ENCODE peak calls at places on chromosomes 7 and 10, in five cellular contexts. L is keratinocyte, U is fibroblast of mammary gland, Z is A673, O is fibroblast of lung. C is an unnamed sample.

GRCh38 chr7:117857718-117858117 is 15.5 kb downstream of the CTTNBP2 start:
- DNase-seq in L (no peak), U (no peak), Z (no peak), O (no peak), C (no peak)

GRCh38 chr7:55140221-55140980 is 121.6 kb downstream of the EGFR start:
- DNase-seq in L (no peak), U (peak), Z (no peak), O (peak), C (peak)

GRCh38 chr10:35668865-35669650 is 27.0 kb upstream of the FZD8 start:
- DNase-seq in L (no peak), U (no peak), Z (no peak), O (no peak), C (no peak)

GRCh38 chr7:55130079-55130476 is 111.3 kb downstream of the EGFR start:
- DNase-seq in L (no peak), U (peak), Z (no peak), O (peak), C (peak)

GRCh38 chr7:142871260-142872105 is 14.1 kb downstream of the TRPV6 start:
- DNase-seq in L (no peak), U (no peak), Z (no peak), O (no peak), C (no peak)

GRCh38 chr7:130912086-130912909 is 178.3 kb upstream of the KLF14 start:
- DNase-seq in L (no peak), U (peak), Z (no peak), O (peak), C (peak)

GRCh38 chr10:84214612-84215235 is 10.6 kb downstream of the LRIT2 start:
- DNase-seq in L (no peak), U (no peak), Z (peak), O (no peak), C (no peak)

GRCh38 chr10:128506423-128506822 is 380.2 kb upstream of the MKI67 start:
- DNase-seq in L (no peak), U (no peak), Z (no peak), O (no peak), C (no peak)

GRCh38 chr10:76359001-76359400 is 927.6 kb downstream of the LRMDA start:
- DNase-seq in L (no peak), U (peak), Z (no peak), O (no peak), C (no peak)

GRCh38 chr10:71613303-71613777 is 106.2 kb downstream of the C10orf105 start:
- DNase-seq in L (no peak), U (peak), Z (no peak), O (peak), C (no peak)

GRCh38 chr7:126606331-126606730 is 646.4 kb downstream of the GRM8 start:
- DNase-seq in L (no peak), U (no peak), Z (no peak), O (no peak), C (no peak)

GRCh38 chr7:134174797-134175261 is 47.7 kb downstream of the LRGUK start:
- DNase-seq in L (peak), U (peak), Z (peak), O (peak), C (peak)

GRCh38 chr10:86821600-86821999 is 65.2 kb downstream of the BMPR1A start:
- DNase-seq in L (no peak), U (peak), Z (no peak), O (peak), C (no peak)

GRCh38 chr10:7397049-7397448 is 13.8 kb downstream of the SFMBT2 start:
- DNase-seq in L (no peak), U (peak), Z (no peak), O (no peak), C (no peak)

GRCh38 chr7:1019255-1019785 is 25.0 kb upstream of the GPR146 start:
- DNase-seq in L (no peak), U (no peak), Z (no peak), O (no peak), C (no peak)

GRCh38 chr10:133161486-133162051 is 1.6 kb downstream of the KNDC1 start:
- DNase-seq in L (no peak), U (no peak), Z (no peak), O (no peak), C (no peak)

GRCh38 chr10:49837096-49837495 is 75.0 kb upstream of the OGDHL start:
- DNase-seq in L (no peak), U (peak), Z (peak), O (peak), C (no peak)

GRCh38 chr7:77348371-77348813 is 67.8 kb downstream of the GSAP start:
- DNase-seq in L (no peak), U (peak), Z (no peak), O (peak), C (peak)

GRCh38 chr7:29858080-29858951 is 52.0 kb downstream of the WIPF3 start:
- DNase-seq in L (no peak), U (no peak), Z (peak), O (no peak), C (no peak)

GRCh38 chr10:14660872-14661271 is 113.8 kb downstream of the FAM107B start:
- DNase-seq in L (no peak), U (no peak), Z (no peak), O (no peak), C (no peak)

GRCh38 chr10:97724341-97724941 is 10.9 kb downstream of the MARVELD1 start:
- DNase-seq in L (no peak), U (peak), Z (no peak), O (peak), C (peak)

GRCh38 chr10:71090330-71090729 is 122.0 kb upstream of the UNC5B start:
- DNase-seq in L (no peak), U (no peak), Z (no peak), O (no peak), C (no peak)

GRCh38 chr7:42123716-42124115 is 113.3 kb downstream of the GLI3 start:
- DNase-seq in L (no peak), U (no peak), Z (no peak), O (no peak), C (no peak)

GRCh38 chr7:47941136-47941844 is 7.0 kb downstream of the PKD1L1 start:
- DNase-seq in L (no peak), U (peak), Z (peak), O (peak), C (peak)

GRCh38 chr7:11833431-11833830 is 1.4 kb upstream of the THSD7A start:
- DNase-seq in L (no peak), U (no peak), Z (peak), O (no peak), C (no peak)
- H3K4me3 ChIP-seq in L (no peak), U (no peak), Z (no peak), O (no peak), C (no peak)

GRCh38 chr10:123433539-123433938 is 232.6 kb upstream of the GPR26 start:
- DNase-seq in L (no peak), U (no peak), Z (no peak), O (no peak), C (no peak)

GRCh38 chr10:123434435-123435039 is 231.6 kb upstream of the GPR26 start:
- DNase-seq in L (no peak), U (no peak), Z (no peak), O (no peak), C (no peak)

GRCh38 chr10:123427386-123427785 is 238.8 kb upstream of the GPR26 start:
- DNase-seq in L (no peak), U (no peak), Z (peak), O (no peak), C (no peak)

GRCh38 chr10:123428302-123428701 is 237.9 kb upstream of the GPR26 start:
- DNase-seq in L (no peak), U (no peak), Z (no peak), O (no peak), C (no peak)

GRCh38 chr10:123429631-123430257 is 236.4 kb upstream of the GPR26 start:
- DNase-seq in L (no peak), U (no peak), Z (peak), O (no peak), C (no peak)
- H3K4me3 ChIP-seq in L (no peak), U (no peak), Z (no peak), O (no peak), C (no peak)

GRCh38 chr7:27160546-27161213 is 4.2 kb upstream of the HOXA7 start:
- DNase-seq in L (no peak), U (peak), Z (peak), O (peak), C (peak)

GRCh38 chr7:27157717-27158431 is 1.4 kb upstream of the HOXA7 start:
- DNase-seq in L (no peak), U (no peak), Z (no peak), O (no peak), C (no peak)

GRCh38 chr7:27158436-27159277 is 2.2 kb upstream of the HOXA7 start:
- DNase-seq in L (no peak), U (peak), Z (no peak), O (no peak), C (no peak)

GRCh38 chr7:27160147-27160545 is 3.7 kb upstream of the HOXA7 start:
- DNase-seq in L (no peak), U (no peak), Z (no peak), O (no peak), C (no peak)

GRCh38 chr7:27159278-27160146 is 3.0 kb upstream of the HOXA7 start:
- DNase-seq in L (no peak), U (peak), Z (no peak), O (no peak), C (no peak)
- H3K4me3 ChIP-seq in L (peak), U (peak), Z (no peak), O (no peak), C (peak)

GRCh38 chr7:101899616-101900015 is 82.2 kb downstream of the CUX1 start:
- DNase-seq in L (no peak), U (no peak), Z (no peak), O (no peak), C (no peak)

GRCh38 chr7:101902680-101903504 is 85.5 kb downstream of the CUX1 start:
- DNase-seq in L (no peak), U (no peak), Z (no peak), O (no peak), C (no peak)

GRCh38 chr7:101898019-101898575 is 80.7 kb downstream of the CUX1 start:
- DNase-seq in L (no peak), U (peak), Z (peak), O (no peak), C (peak)

GRCh38 chr7:101901661-101902491 is 84.5 kb downstream of the CUX1 start:
- DNase-seq in L (no peak), U (peak), Z (peak), O (peak), C (no peak)

DNA sequence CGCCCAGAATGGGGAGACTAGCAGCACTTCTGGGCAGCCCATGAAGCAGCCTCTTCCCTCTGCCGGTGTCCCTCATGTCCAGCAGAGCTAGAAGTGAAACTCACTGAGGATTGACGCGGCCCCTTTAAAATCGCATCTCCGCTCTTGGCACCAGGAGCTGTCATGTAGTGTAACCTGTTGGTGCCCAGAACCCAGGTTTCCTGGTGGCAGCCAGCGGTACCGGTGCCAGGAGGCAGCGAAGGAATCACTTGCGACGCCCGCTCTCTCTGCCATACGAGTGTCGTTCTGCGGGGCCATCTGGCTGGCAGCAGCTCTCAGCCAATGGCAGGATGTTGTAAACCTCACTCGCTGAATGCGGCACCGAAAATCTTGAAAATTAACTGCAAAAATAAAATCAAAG is 82.7 kb downstream of the CUX1 start:
- DNase-seq in L (no peak), U (no peak), Z (no peak), O (no peak), C (no peak)
- H3K4me3 ChIP-seq in L (peak), U (no peak), Z (no peak), O (peak), C (no peak)